ENCODE peak calls at places on chromosomes 2 and 18, in five cellular contexts. B is PC-9, J is iris pigment epithelial cell, I is hepatocyte, W is GM23338. V is an unnamed sample.

GRCh38 chr2:50957880-50958279 is 74.1 kb downstream of the NRXN1 start:
- DNase-seq in B (no peak), J (peak), I (no peak), W (no peak), V (no peak)

GRCh38 chr2:67829470-67829869 is 233.3 kb downstream of the C1D start:
- DNase-seq in B (no peak), J (no peak), I (no peak), W (no peak), V (no peak)

GRCh38 chr2:157355618-157356017 is 30.0 kb upstream of the ERMN start:
- DNase-seq in B (no peak), J (peak), I (no peak), W (peak), V (no peak)

GRCh38 chr2:196083601-196084000 is 15.0 kb upstream of the DNAH7 start:
- DNase-seq in B (no peak), J (no peak), I (no peak), W (no peak), V (no peak)

GRCh38 chr2:190537765-190538164 is 3.2 kb upstream of the NEMP2 start:
- DNase-seq in B (no peak), J (peak), I (no peak), W (no peak), V (no peak)

GRCh38 chr2:23367760-23368159 is 17.2 kb upstream of the KLHL29 start:
- DNase-seq in B (no peak), J (peak), I (no peak), W (no peak), V (no peak)

GRCh38 chr18:7158201-7158600 is 40.6 kb upstream of the LAMA1 start:
- DNase-seq in B (no peak), J (peak), I (peak), W (no peak), V (no peak)

GRCh38 chr18:48820483-48821250 is 130.1 kb downstream of the SMAD7 start:
- DNase-seq in B (no peak), J (no peak), I (no peak), W (no peak), V (no peak)

GRCh38 chr2:64698668-64699444 is 45.1 kb upstream of the SERTAD2 start:
- DNase-seq in B (no peak), J (peak), I (peak), W (no peak), V (no peak)

GRCh38 chr2:131105950-131106801 is 1.0 kb downstream of the PLEKHB2 start:
- DNase-seq in B (peak), J (peak), I (peak), W (peak), V (peak)

GRCh38 chr18:21820035-21820810 is 79.6 kb downstream of the MIB1 start:
- DNase-seq in B (no peak), J (peak), I (peak), W (peak), V (no peak)

GRCh38 chr2:73112026-73112912 is 479 bp downstream of the RAB11FIP5 start:
- DNase-seq in B (peak), J (peak), I (peak), W (peak), V (peak)

GRCh38 chr2:240368746-240369724 is 66.4 kb upstream of the GPC1 start:
- DNase-seq in B (peak), J (no peak), I (no peak), W (no peak), V (peak)

GRCh38 chr2:180006236-180006635 is 861 bp downstream of the CWC22 start:
- DNase-seq in B (no peak), J (no peak), I (no peak), W (no peak), V (no peak)

GRCh38 chr2:98924910-98925309 is 11.1 kb downstream of the CRACDL start:
- DNase-seq in B (no peak), J (no peak), I (no peak), W (no peak), V (no peak)

GRCh38 chr18:23355206-23355605 is 97.9 kb upstream of the RIOK3 start:
- DNase-seq in B (no peak), J (no peak), I (no peak), W (no peak), V (no peak)